ENCODE peak calls at places on chromosomes 13 and 19, in four cellular contexts. J is EH; M is stimulated activated CD4-positive, alpha-beta T cell treated with anti-CD3 and anti-CD28 coated beads, Interleukin-4, amount 100 ng/mL, for 48 hours; D is T-cell. Y is an unnamed sample.
A peak's percentile ranks its signal among the peaks of the same experiment; 100 is the strongest.

GRCh38 chr19:3114018-3114726 is 20.0 kb downstream of the GNA11 start:
- DNase-seq in J (no peak), M (no peak), D (no peak), Y (no peak)

GRCh38 chr19:4455742-4456565 is 1.6 kb downstream of the UBXN6 start:
- DNase-seq in J (peak; percentile 76), M (no peak), D (no peak), Y (no peak)

GRCh38 chr13:34108396-34108795 is 290.4 kb downstream of the RFC3 start:
- DNase-seq in J (no peak), M (no peak), D (no peak), Y (no peak)

GRCh38 chr19:32397736-32398135 is 7.8 kb upstream of the DPY19L3 start:
- DNase-seq in J (peak; percentile 89), M (no peak), D (no peak), Y (no peak)

GRCh38 chr19:38452430-38453366 is 19.2 kb downstream of the RYR1 start:
- DNase-seq in J (no peak), M (peak; percentile 33), D (no peak), Y (no peak)

GRCh38 chr19:33432408-33433170 is 59.1 kb downstream of the CEBPG start:
- DNase-seq in J (no peak), M (no peak), D (no peak), Y (no peak)

GRCh38 chr13:98041081-98041820 is 87.8 kb downstream of the IPO5 start:
- DNase-seq in J (peak; percentile 26), M (no peak), D (no peak), Y (no peak)

GRCh38 chr19:17026041-17026658 is 460 bp downstream of the CPAMD8 start:
- DNase-seq in J (no peak), M (no peak), D (peak; percentile 5), Y (no peak)

GRCh38 chr19:8304841-8305621 is 3.1 kb downstream of the CD320 start:
- DNase-seq in J (no peak), M (peak; percentile 38), D (no peak), Y (no peak)

GRCh38 chr19:18589380-18590272 is 1.0 kb downstream of the REX1BD start:
- DNase-seq in J (peak; percentile 64), M (peak; percentile 66), D (peak; percentile 70), Y (no peak)

GRCh38 chr19:45189971-45190370 is 11.4 kb downstream of the BLOC1S3 start:
- DNase-seq in J (no peak), M (no peak), D (no peak), Y (no peak)

GRCh38 chr19:40982594-40983101 is 8.4 kb upstream of the CYP2B6 start:
- DNase-seq in J (peak; percentile 13), M (no peak), D (no peak), Y (no peak)

GRCh38 chr13:68927387-68928026 is 1180.1 kb upstream of the ATXN8OS start:
- DNase-seq in J (no peak), M (no peak), D (no peak), Y (no peak)

GRCh38 chr13:78602561-78603239 is 652 bp downstream of the POU4F1 start:
- DNase-seq in J (no peak), M (no peak), D (no peak), Y (no peak)

GRCh38 chr13:36685912-36686311 is 12.1 kb downstream of the SERTM1 start:
- DNase-seq in J (peak; percentile 21), M (no peak), D (no peak), Y (no peak)

GRCh38 chr19:45161715-45162463 is 1.1 kb upstream of the NKPD1 start:
- DNase-seq in J (peak; percentile 40), M (no peak), D (no peak), Y (no peak)

GRCh38 chr19:17553256-17553655 is 2.2 kb upstream of the COLGALT1 start:
- DNase-seq in J (peak; percentile 91), M (no peak), D (no peak), Y (no peak)

GRCh38 chr13:27839809-27840467 is 47.7 kb downstream of the GSX1 start:
- DNase-seq in J (peak; percentile 13), M (no peak), D (no peak), Y (no peak)

GRCh38 chr19:21604941-21605548 is 99.6 kb downstream of the ZNF429 start:
- DNase-seq in J (no peak), M (no peak), D (no peak), Y (no peak)

GRCh38 chr19:18961767-18962423 is 20.9 kb upstream of the HOMER3 start:
- DNase-seq in J (no peak), M (no peak), D (peak; percentile 20), Y (no peak)

GRCh38 chr19:11480081-11480926 is 542 bp downstream of the ELAVL3 start:
- DNase-seq in J (no peak), M (no peak), D (no peak), Y (no peak)

GRCh38 chr13:40922437-40923040 is 96.6 kb downstream of the ELF1 start:
- DNase-seq in J (no peak), M (no peak), D (no peak), Y (no peak)

GRCh38 chr13:91112878-91113277 is 234.6 kb upstream of the MIR17HG start:
- DNase-seq in J (no peak), M (no peak), D (no peak), Y (no peak)

GRCh38 chr13:99709134-99709533 is 207.9 kb downstream of the TM9SF2 start:
- DNase-seq in J (no peak), M (no peak), D (no peak), Y (no peak)

GRCh38 chr19:55406869-55407624 is 541 bp downstream of the UBE2S start:
- DNase-seq in J (peak; percentile 55), M (no peak), D (no peak), Y (no peak)

GRCh38 chr13:25420161-25420560 is 48.4 kb downstream of the ATP8A2 start:
- DNase-seq in J (no peak), M (no peak), D (no peak), Y (no peak)